ENCODE peak calls at places on chromosomes 12 and 14, in eight cellular contexts. B is pancreas; T is activated B cell treated with CpG ODN at 0.5 μM for 24 hours; A is T-cell; Q is aorta; L is body of pancreas; H is lower lobe of right lung; S is activated CD4-positive, alpha-beta T cell treated with anti-CD3 and anti-CD28 coated beads for 36 hours. M is an unnamed sample.

GRCh38 chr14:101248840-101249675 is 312.2 kb upstream of the DIO3 start:
- ATAC-seq in B (no peak), T (no peak), A (no peak), Q (no peak), L (no peak), H (no peak), S (no peak), M (no peak)

GRCh38 chr14:70671652-70672327 is 30.1 kb downstream of the TTC9 start:
- ATAC-seq in B (no peak), T (no peak), A (no peak), Q (no peak), L (no peak), H (no peak), S (no peak), M (no peak)

GRCh38 chr12:52278931-52279682 is 4.7 kb downstream of the KRT86 start:
- ATAC-seq in B (peak), T (peak), A (peak), Q (peak), L (peak), H (peak), S (peak), M (peak)

GRCh38 chr12:40515041-40515825 is 177.0 kb upstream of the CNTN1 start:
- ATAC-seq in B (no peak), T (no peak), A (no peak), Q (no peak), L (no peak), H (no peak), S (no peak), M (no peak)

GRCh38 chr12:53090559-53090958 is 6.9 kb upstream of the IGFBP6 start:
- ATAC-seq in B (no peak), T (no peak), A (no peak), Q (no peak), L (no peak), H (no peak), S (no peak), M (no peak)

GRCh38 chr12:22459872-22460490 is 84.4 kb downstream of the C2CD5 start:
- ATAC-seq in B (peak), T (peak), A (peak), Q (peak), L (no peak), H (peak), S (peak), M (no peak)

GRCh38 chr14:67514203-67514607 is 18.9 kb upstream of the PLEKHH1 start:
- ATAC-seq in B (peak), T (no peak), A (no peak), Q (peak), L (peak), H (peak), S (no peak), M (peak)

GRCh38 chr12:51371295-51371953 is 19.8 kb downstream of the GALNT6 start:
- ATAC-seq in B (peak), T (no peak), A (no peak), Q (peak), L (peak), H (peak), S (no peak), M (no peak)

GRCh38 chr14:100835278-100836052 is 9.5 kb downstream of the MEG3 start:
- ATAC-seq in B (peak), T (no peak), A (no peak), Q (no peak), L (no peak), H (no peak), S (no peak), M (no peak)

GRCh38 chr12:2083008-2083407 is 30.2 kb downstream of the CACNA1C start:
- ATAC-seq in B (no peak), T (no peak), A (no peak), Q (no peak), L (no peak), H (no peak), S (no peak), M (no peak)

GRCh38 chr14:103339561-103339960 is 5.5 kb downstream of the EIF5 start:
- ATAC-seq in B (no peak), T (no peak), A (no peak), Q (no peak), L (no peak), H (no peak), S (no peak), M (no peak)

GRCh38 chr14:103657466-103657865 is 28.5 kb downstream of the KLC1 start:
- ATAC-seq in B (no peak), T (no peak), A (no peak), Q (no peak), L (no peak), H (no peak), S (no peak), M (no peak)

GRCh38 chr12:120830052-120830940 is 73.9 kb downstream of the SPPL3 start:
- ATAC-seq in B (no peak), T (no peak), A (no peak), Q (no peak), L (no peak), H (no peak), S (no peak), M (no peak)

GRCh38 chr14:104026024-104026423 is 59.5 kb upstream of the ASPG start:
- ATAC-seq in B (no peak), T (no peak), A (no peak), Q (no peak), L (no peak), H (no peak), S (no peak), M (no peak)

GRCh38 chr14:56046546-56046945 is 71.7 kb upstream of the PELI2 start:
- ATAC-seq in B (no peak), T (no peak), A (no peak), Q (no peak), L (no peak), H (no peak), S (no peak), M (no peak)

GRCh38 chr12:71392521-71393145 is 47.0 kb upstream of the LGR5 start:
- ATAC-seq in B (peak), T (peak), A (no peak), Q (peak), L (peak), H (peak), S (peak), M (peak)

GRCh38 chr14:92207012-92207927 is 85.5 kb downstream of the CPSF2 start:
- ATAC-seq in B (no peak), T (no peak), A (no peak), Q (no peak), L (no peak), H (peak), S (no peak), M (no peak)

GRCh38 chr14:55071870-55072640 is 20.6 kb downstream of the MAPK1IP1L start:
- ATAC-seq in B (peak), T (peak), A (peak), Q (peak), L (peak), H (peak), S (peak), M (peak)

GRCh38 chr14:53793790-53794560 is 162.7 kb downstream of the BMP4 start:
- ATAC-seq in B (peak), T (no peak), A (no peak), Q (no peak), L (no peak), H (no peak), S (no peak), M (no peak)

GRCh38 chr12:120989687-120990086 is 11.3 kb downstream of the HNF1A start:
- ATAC-seq in B (no peak), T (no peak), A (no peak), Q (no peak), L (no peak), H (no peak), S (no peak), M (no peak)

GRCh38 chr12:130944878-130945277 is 8.8 kb upstream of the ADGRD1 start:
- ATAC-seq in B (no peak), T (no peak), A (no peak), Q (no peak), L (no peak), H (no peak), S (no peak), M (no peak)

GRCh38 chr14:68633131-68633991 is 159.5 kb downstream of the ZFP36L1 start:
- ATAC-seq in B (no peak), T (peak), A (no peak), Q (no peak), L (no peak), H (no peak), S (no peak), M (peak)

GRCh38 chr12:90611048-90611447 is 343.9 kb downstream of the CCER1 start:
- ATAC-seq in B (no peak), T (no peak), A (no peak), Q (no peak), L (no peak), H (no peak), S (no peak), M (peak)

GRCh38 chr14:55446833-55447232 is 6.4 kb upstream of the TBPL2 start:
- ATAC-seq in B (peak), T (no peak), A (no peak), Q (no peak), L (peak), H (no peak), S (no peak), M (no peak)

M was measured in stimulated activated memory B cell treated with anti-CD40 and anti-IgM and Interleukin-4, amounts not matched to agents 10 μg/mL and 1 μg/mL and 100 μg/mL, for 72 hours.